ENCODE peak calls at places on chromosomes 7 and 10, in nine cellular contexts. M, D, J, Z, C, N, W, H and E are unnamed samples.

GRCh38 chr7:1742555-1743303 is 72.7 kb downstream of the ELFN1 start:
- DNase-seq in J (no peak), Z (no peak), D (no peak), H (no peak), W (no peak), M (peak), N (no peak), C (peak), E (no peak)

GRCh38 chr7:151761957-151762356 is 115.0 kb downstream of the PRKAG2 start:
- DNase-seq in D (no peak), J (no peak), W (no peak), H (no peak), C (no peak), N (no peak), Z (no peak), M (no peak), E (no peak)

GRCh38 chr10:29946953-29947700 is 112.3 kb downstream of the JCAD start:
- DNase-seq in Z (no peak), W (peak), J (peak), D (peak), M (peak), N (no peak), C (peak), H (peak), E (no peak)

GRCh38 chr7:16712916-16713315 is 40.6 kb upstream of the TSPAN13 start:
- DNase-seq in N (no peak), H (peak), D (no peak), M (no peak), C (no peak), W (no peak), Z (no peak), J (no peak), E (peak)

GRCh38 chr7:158710651-158711102 is 6.1 kb upstream of the NCAPG2 start:
- DNase-seq in W (no peak), C (no peak), D (no peak), M (no peak), Z (no peak), H (peak), J (no peak), N (no peak), E (peak)

GRCh38 chr10:118569241-118569881 is 26.1 kb downstream of the PRLHR start:
- DNase-seq in J (no peak), H (peak), D (no peak), W (no peak), C (no peak), Z (no peak), M (no peak), N (no peak), E (no peak)

GRCh38 chr10:95278061-95278988 is 12.5 kb downstream of the PDLIM1 start:
- DNase-seq in H (no peak), D (peak), Z (no peak), J (peak), M (no peak), W (no peak), C (no peak), N (no peak), E (no peak)

GRCh38 chr10:54496852-54497251 is 304.2 kb downstream of the PCDH15 start:
- DNase-seq in C (no peak), N (no peak), D (no peak), M (no peak), J (no peak), H (no peak), Z (no peak), W (no peak), E (no peak)

GRCh38 chr7:149524399-149524798 is 26.8 kb upstream of the ZNF746 start:
- DNase-seq in N (no peak), M (no peak), D (no peak), H (peak), W (peak), Z (no peak), C (no peak), J (no peak), E (no peak)

GRCh38 chr7:152313879-152314604 is 121.8 kb downstream of the KMT2C start:
- DNase-seq in W (peak), H (peak), N (peak), C (peak), J (no peak), M (peak), D (no peak), Z (no peak), E (peak)

GRCh38 chr10:11330383-11331020 is 280.9 kb downstream of the USP6NL start:
- DNase-seq in J (no peak), M (peak), C (no peak), Z (no peak), W (peak), D (no peak), H (no peak), N (no peak), E (no peak)

GRCh38 chr7:28018020-28018419 is 162.6 kb downstream of the JAZF1 start:
- DNase-seq in J (no peak), Z (no peak), C (no peak), M (no peak), H (no peak), N (no peak), W (no peak), D (no peak), E (no peak)

GRCh38 chr10:60246382-60246781 is 143.3 kb downstream of the ANK3 start:
- DNase-seq in Z (no peak), M (no peak), J (no peak), D (no peak), W (no peak), C (no peak), H (no peak), N (no peak), E (no peak)

GRCh38 chr7:117048114-117048853 is 95.0 kb downstream of the ST7 start:
- DNase-seq in Z (no peak), H (no peak), M (no peak), D (no peak), W (no peak), J (no peak), C (no peak), N (no peak), E (no peak)

GRCh38 chr10:8233049-8233448 is 178.6 kb downstream of the GATA3 start:
- DNase-seq in W (no peak), N (no peak), M (no peak), Z (no peak), H (no peak), C (no peak), D (no peak), J (no peak), E (no peak)

GRCh38 chr7:13952921-13953320 is 36.5 kb downstream of the ETV1 start:
- DNase-seq in J (no peak), H (no peak), M (no peak), D (no peak), Z (no peak), W (no peak), C (no peak), N (no peak), E (no peak)

GRCh38 chr10:117175215-117175900 is 21.9 kb upstream of the KCNK18 start:
- DNase-seq in M (no peak), D (no peak), Z (peak), J (no peak), W (no peak), C (peak), H (peak), N (no peak), E (no peak)

GRCh38 chr10:86711957-86712708 is 43.8 kb downstream of the LDB3 start:
- DNase-seq in Z (peak), W (no peak), J (peak), D (peak), C (no peak), N (no peak), H (no peak), M (no peak), E (peak)

GRCh38 chr10:32746869-32747268 is 211.2 kb downstream of the ITGB1 start:
- DNase-seq in W (no peak), M (no peak), N (no peak), C (no peak), Z (no peak), D (no peak), H (no peak), J (no peak), E (no peak)

GRCh38 chr10:72253002-72253401 is 20.7 kb upstream of the DDIT4 start:
- DNase-seq in D (no peak), H (no peak), W (no peak), J (no peak), Z (no peak), N (no peak), C (no peak), M (no peak), E (no peak)

GRCh38 chr10:103666109-103666508 is 172.6 kb downstream of the NEURL1 start:
- DNase-seq in N (no peak), C (no peak), W (no peak), D (no peak), J (no peak), Z (no peak), H (peak), M (no peak), E (peak)

GRCh38 chr7:67512481-67512880 is 515.8 kb downstream of the TYW1 start:
- DNase-seq in M (no peak), Z (no peak), C (no peak), N (no peak), W (no peak), D (no peak), H (no peak), J (no peak), E (no peak)

GRCh38 chr7:122212754-122213153 is 68.7 kb upstream of the AASS start:
- DNase-seq in N (no peak), Z (no peak), W (no peak), D (no peak), M (no peak), C (no peak), J (no peak), H (no peak), E (no peak)

GRCh38 chr10:119917777-119918176 is 25.2 kb downstream of the SEC23IP start:
- DNase-seq in C (no peak), H (no peak), M (no peak), W (no peak), D (no peak), J (no peak), N (no peak), Z (no peak), E (no peak)

GRCh38 chr10:119205926-119206602 is 1.3 kb upstream of the GRK5 start:
- DNase-seq in N (no peak), Z (peak), C (peak), M (peak), D (peak), H (no peak), J (peak), W (no peak), E (peak)

GRCh38 chr7:85025312-85025756 is 161.5 kb downstream of the SEMA3D start:
- DNase-seq in Z (no peak), D (peak), M (peak), J (no peak), C (no peak), H (peak), W (no peak), N (no peak), E (peak)

GRCh38 chr7:18212308-18212707 is 184.7 kb upstream of the PRPS1L1 start:
- DNase-seq in N (no peak), Z (no peak), D (no peak), C (no peak), H (peak), J (no peak), W (no peak), M (no peak), E (no peak)

GRCh38 chr7:15352807-15353206 is 209.0 kb downstream of the AGMO start:
- DNase-seq in M (no peak), N (no peak), Z (no peak), D (no peak), J (no peak), W (no peak), C (no peak), H (no peak), E (no peak)

DNA sequence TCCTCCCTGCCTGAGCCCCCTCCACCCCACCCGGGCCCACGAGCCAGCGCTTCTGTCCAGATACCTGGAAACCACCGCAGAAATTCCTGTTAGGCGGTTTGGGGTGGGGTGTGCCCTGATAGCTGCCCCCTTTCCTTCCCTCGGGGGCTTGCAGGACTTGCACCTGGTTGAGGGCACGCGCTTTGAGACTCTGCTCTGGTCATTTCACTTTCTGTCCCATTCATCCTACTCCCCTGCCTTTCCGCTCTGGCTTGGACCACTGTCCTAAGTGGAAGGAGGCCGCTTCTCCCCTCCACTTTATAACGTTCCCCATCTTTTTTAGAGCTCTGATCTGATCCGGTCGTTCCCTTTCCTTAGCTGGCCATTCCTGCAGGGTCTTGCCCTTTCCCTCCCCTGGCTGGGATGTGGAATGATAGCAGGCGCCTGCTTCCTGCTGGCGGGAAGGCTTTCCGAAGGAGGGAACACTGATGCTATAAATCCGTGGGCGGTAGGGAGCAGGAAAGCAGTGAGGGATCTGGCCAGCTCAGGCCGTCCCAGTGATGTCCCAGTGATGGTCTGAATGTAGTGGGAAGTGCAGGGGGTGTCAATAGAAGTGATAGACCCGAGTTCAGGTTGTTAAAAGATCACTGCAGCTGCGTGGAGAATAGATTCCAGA is 852 bp upstream of the PRKAR1B start:
- DNase-seq in W (no peak), Z (no peak), H (no peak), D (no peak), C (no peak), M (no peak), N (no peak), J (no peak), E (peak)
- TF ChIP-seq CTCF in W (no peak), Z (no peak), H (no peak), D (no peak), C (no peak), M (no peak), N (no peak), J (no peak), E (no peak)

GRCh38 chr7:45007571-45008328 is 7.7 kb downstream of the CCM2 start:
- DNase-seq in J (no peak), Z (no peak), M (no peak), H (no peak), N (no peak), D (peak), W (no peak), C (no peak), E (peak)
- H3K4me3 ChIP-seq in J (no peak), Z (no peak), M (no peak), H (no peak), N (no peak), D (no peak), W (no peak), C (no peak), E (no peak)

GRCh38 chr10:97138174-97138573 is 47.6 kb downstream of the SLIT1 start:
- DNase-seq in W (no peak), D (no peak), N (no peak), C (peak), J (no peak), M (no peak), H (peak), Z (no peak), E (no peak)
- TF ChIP-seq CTCF in W (no peak), D (no peak), N (peak), C (peak), J (no peak), M (no peak), H (peak), Z (no peak), E (peak)

GRCh38 chr10:62632071-62632809 is 172.3 kb upstream of the ADO start:
- DNase-seq in J (peak), M (peak), W (no peak), D (no peak), Z (no peak), N (no peak), H (peak), C (no peak), E (peak)
- H3K4me3 ChIP-seq in J (no peak), M (no peak), W (no peak), D (no peak), Z (no peak), N (no peak), H (no peak), C (no peak), E (peak)